ENCODE peak calls at places on chromosomes 4 and X, in seven cellular contexts. F, Q, G, N, Z, D and J are unnamed samples.
A peak's percentile ranks its signal among the peaks of the same experiment; 100 is the strongest.

GRCh38 chrX:96564595-96564994 is 120.0 kb upstream of the DIAPH2 start:
- DNase-seq in F (no peak), Q (no peak), G (no peak), N (no peak), Z (no peak), D (no peak), J (no peak)

GRCh38 chrX:13005671-13006473 is 31.0 kb downstream of the TMSB4X start:
- DNase-seq in F (peak; percentile 39), Q (no peak), G (no peak), N (no peak), Z (peak; percentile 54), D (peak; percentile 80), J (no peak)

GRCh38 chr4:182369211-182369610 is 126.0 kb downstream of the TENM3 start:
- DNase-seq in F (no peak), Q (no peak), G (no peak), N (peak; percentile 60), Z (no peak), D (no peak), J (no peak)

GRCh38 chr4:26021417-26022345 is 107.7 kb downstream of the SMIM20 start:
- DNase-seq in F (no peak), Q (no peak), G (no peak), N (no peak), Z (no peak), D (no peak), J (no peak)

GRCh38 chr4:38615847-38616246 is 48.2 kb upstream of the KLF3 start:
- DNase-seq in F (no peak), Q (no peak), G (no peak), N (peak; percentile 21), Z (peak; percentile 39), D (no peak), J (no peak)

GRCh38 chr4:7515390-7515902 is 80.7 kb upstream of the PSAPL1 start:
- DNase-seq in F (no peak), Q (no peak), G (no peak), N (peak; percentile 8), Z (no peak), D (no peak), J (no peak)

GRCh38 chr4:108685036-108685686 is 34.8 kb downstream of the OSTC start:
- DNase-seq in F (no peak), Q (no peak), G (no peak), N (peak; percentile 40), Z (no peak), D (no peak), J (no peak)

GRCh38 chrX:29962061-29962460 is 253.3 kb upstream of the MAGEB2 start:
- DNase-seq in F (no peak), Q (no peak), G (no peak), N (no peak), Z (no peak), D (no peak), J (no peak)

GRCh38 chrX:16743604-16744325 is 24.4 kb downstream of the SYAP1 start:
- DNase-seq in F (no peak), Q (no peak), G (no peak), N (peak; percentile 68), Z (no peak), D (no peak), J (no peak)

GRCh38 chr4:1200425-1201035 is 28.1 kb upstream of the SPON2 start:
- DNase-seq in F (no peak), Q (no peak), G (peak; percentile 35), N (peak; percentile 91), Z (peak; percentile 51), D (peak; percentile 32), J (peak; percentile 10)

GRCh38 chrX:148380614-148381561 is 119.5 kb upstream of the AFF2 start:
- DNase-seq in F (peak; percentile 17), Q (no peak), G (no peak), N (no peak), Z (no peak), D (peak; percentile 46), J (no peak)
- H3K4me3 ChIP-seq in F (peak overlapping the region; percentile 36), Q (peak overlapping the region; percentile 12), G (no peak overlapping the region), N (no peak overlapping the region), Z (no peak overlapping the region), D (peak overlapping the region; percentile 32), J (no peak overlapping the region)

DNA sequence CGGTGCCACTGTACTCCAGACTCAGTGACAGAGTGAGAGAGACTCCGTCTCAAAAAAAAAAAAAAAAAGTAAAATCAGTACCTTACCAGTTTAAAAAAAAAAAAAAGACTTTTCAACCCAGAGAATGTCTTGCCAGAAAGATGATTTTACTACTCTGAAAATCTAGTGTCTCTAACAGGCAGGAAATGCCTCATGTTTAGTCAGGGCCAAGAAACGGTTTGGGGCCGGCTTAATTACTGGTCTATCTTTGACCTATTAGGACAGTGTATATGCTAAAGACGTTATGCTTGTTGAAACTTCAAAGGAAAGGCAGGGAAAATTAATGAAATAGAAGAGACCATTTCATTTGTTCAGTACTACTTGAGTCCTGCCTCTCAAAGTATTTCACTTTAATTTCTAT is 9.9 kb downstream of the BEND4 start:
- DNase-seq in F (no peak), Q (no peak), G (no peak), N (no peak), Z (no peak), D (no peak), J (no peak)
- H3K36me3 ChIP-seq in F (no peaks in the 10 kb centered on the region), Q (no peaks in the 10 kb centered on the region), G (no peaks in the 10 kb centered on the region), N (no peaks in the 10 kb centered on the region), Z (no peaks in the 10 kb centered on the region), D (no peaks in the 10 kb centered on the region), J (peaks cover 64% of the 10 kb centered on the region)

GRCh38 chr4:3342182-3342854 is 49.5 kb downstream of the RGS12 start:
- DNase-seq in F (no peak), Q (no peak), G (no peak), N (peak; percentile 25), Z (no peak), D (no peak), J (no peak)
- H3K4me3 ChIP-seq in F (no peak overlapping the region), Q (no peak overlapping the region), G (no peak overlapping the region), N (no peak overlapping the region), Z (no peak overlapping the region), D (no peak overlapping the region), J (no peak overlapping the region)

GRCh38 chr4:186704059-186704458 is 19.6 kb downstream of the FAT1 start:
- DNase-seq in F (no peak), Q (no peak), G (no peak), N (no peak), Z (no peak), D (no peak), J (no peak)
- H3K36me3 ChIP-seq in F (no peaks in the 10 kb centered on the region), Q (no peaks in the 10 kb centered on the region), G (no peaks in the 10 kb centered on the region), N (peaks cover 6% of the 10 kb centered on the region), Z (peaks cover 27% of the 10 kb centered on the region), D (no peaks in the 10 kb centered on the region), J (no peaks in the 10 kb centered on the region)

GRCh38 chrX:44937606-44938005 is 64.6 kb downstream of the KDM6A start:
- DNase-seq in F (no peak), Q (no peak), G (no peak), N (no peak), Z (no peak), D (no peak), J (no peak)
- H3K4me3 ChIP-seq in F (no peak overlapping the region), Q (no peak overlapping the region), G (no peak overlapping the region), N (no peak overlapping the region), Z (no peak overlapping the region), D (no peak overlapping the region), J (no peak overlapping the region)